ENCODE peak calls at places on chromosomes 16 and 17, in six cellular contexts. O is NCI-H345, C is NCI-H460, P is endothelial cell, K is HL-60, H is SW 1271. D is an unnamed sample.

GRCh38 chr17:45316271-45317112 is at the start of gene MAP3K14:
- DNase-seq in O (peak), C (peak), P (peak), K (peak), H (no peak), D (no peak)

GRCh38 chr16:56777533-56777932 is 47.6 kb downstream of the NUP93 start:
- DNase-seq in O (no peak), C (no peak), P (no peak), K (no peak), H (no peak), D (no peak)

GRCh38 chr17:40548982-40549680 is 16.1 kb downstream of the CCR7 start:
- DNase-seq in O (peak), C (peak), P (no peak), K (no peak), H (no peak), D (peak)

GRCh38 chr16:71610936-71611871 is 14.8 kb upstream of the MARVELD3 start:
- DNase-seq in O (peak), C (peak), P (peak), K (peak), H (no peak), D (no peak)

GRCh38 chr17:14318109-14318905 is 17.4 kb downstream of the HS3ST3B1 start:
- DNase-seq in O (no peak), C (no peak), P (no peak), K (no peak), H (no peak), D (no peak)

GRCh38 chr16:55628306-55628968 is 27.4 kb upstream of the SLC6A2 start:
- DNase-seq in O (no peak), C (no peak), P (no peak), K (no peak), H (no peak), D (no peak)

GRCh38 chr16:66471264-66471663 is 44.2 kb downstream of the BEAN1 start:
- DNase-seq in O (no peak), C (no peak), P (no peak), K (no peak), H (no peak), D (no peak)

GRCh38 chr17:69141802-69142472 is at the start of gene ABCA6:
- DNase-seq in O (no peak), C (no peak), P (no peak), K (no peak), H (no peak), D (no peak)

GRCh38 chr17:16872836-16873653 is 98.9 kb downstream of the TNFRSF13B start:
- DNase-seq in O (peak), C (peak), P (peak), K (peak), H (no peak), D (no peak)

GRCh38 chr17:79862771-79863440 is 23.7 kb upstream of the CBX4 start:
- DNase-seq in O (no peak), C (no peak), P (no peak), K (no peak), H (no peak), D (no peak)

GRCh38 chr17:3739422-3740124 is 15.9 kb downstream of the HASPIN start:
- DNase-seq in O (no peak), C (no peak), P (no peak), K (no peak), H (no peak), D (no peak)

GRCh38 chr17:78421534-78422266 is 43.3 kb downstream of the PGS1 start:
- DNase-seq in O (peak), C (peak), P (peak), K (peak), H (no peak), D (no peak)

GRCh38 chr16:85767569-85767968 is 16.7 kb upstream of the C16orf74 start:
- DNase-seq in O (no peak), C (peak), P (no peak), K (no peak), H (peak), D (no peak)

GRCh38 chr17:40499551-40500189 is 1.8 kb downstream of the TNS4 start:
- DNase-seq in O (peak), C (peak), P (peak), K (no peak), H (no peak), D (no peak)

GRCh38 chr16:67241008-67241900 is 6.0 kb downstream of the FHOD1 start:
- DNase-seq in O (no peak), C (peak), P (no peak), K (no peak), H (peak), D (peak)

GRCh38 chr16:89168381-89169189 is 3.0 kb upstream of the CDH15 start:
- DNase-seq in O (no peak), C (no peak), P (no peak), K (no peak), H (no peak), D (no peak)

GRCh38 chr17:34527908-34528470 is 51.4 kb upstream of the TMEM132E start:
- DNase-seq in O (no peak), C (no peak), P (peak), K (no peak), H (no peak), D (no peak)

GRCh38 chr17:44979426-44980273 is 11.5 kb upstream of the C1QL1 start:
- DNase-seq in O (no peak), C (no peak), P (no peak), K (no peak), H (no peak), D (no peak)

GRCh38 chr17:28896884-28897768 is at the start of gene FLOT2:
- DNase-seq in O (peak), C (peak), P (peak), K (peak), H (no peak), D (no peak)

GRCh38 chr16:81333356-81333755 is 18.6 kb downstream of the GAN start:
- DNase-seq in O (no peak), C (no peak), P (no peak), K (no peak), H (no peak), D (no peak)

GRCh38 chr17:44502598-44503079 is 567 bp downstream of the GPATCH8 start:
- DNase-seq in O (peak), C (no peak), P (no peak), K (no peak), H (no peak), D (no peak)

GRCh38 chr16:78742501-78743283 is 643.2 kb downstream of the WWOX start:
- DNase-seq in O (no peak), C (no peak), P (no peak), K (no peak), H (no peak), D (no peak)

GRCh38 chr16:67514382-67514828 is 14.2 kb upstream of the RIPOR1 start:
- DNase-seq in O (peak), C (peak), P (peak), K (peak), H (peak), D (peak)

GRCh38 chr16:27906883-27907282 is 156.6 kb downstream of the GSG1L start:
- DNase-seq in O (no peak), C (no peak), P (no peak), K (no peak), H (no peak), D (no peak)

GRCh38 chr16:2717360-2718263 is 2.4 kb downstream of the PRSS27 start:
- DNase-seq in O (no peak), C (no peak), P (no peak), K (no peak), H (no peak), D (no peak)

GRCh38 chr17:12983986-12984932 is 33.6 kb downstream of the ELAC2 start:
- DNase-seq in O (no peak), C (no peak), P (no peak), K (no peak), H (no peak), D (peak)

GRCh38 chr17:72334205-72334604 is 213.4 kb downstream of the SOX9 start:
- DNase-seq in O (no peak), C (no peak), P (no peak), K (no peak), H (no peak), D (no peak)

GRCh38 chr16:73997340-73997711 is 299.3 kb upstream of the PSMD7 start:
- DNase-seq in O (no peak), C (no peak), P (no peak), K (no peak), H (no peak), D (no peak)

GRCh38 chr16:74500907-74501306 is 79.6 kb upstream of the CLEC18B start:
- DNase-seq in O (no peak), C (no peak), P (no peak), K (no peak), H (no peak), D (no peak)

GRCh38 chr17:2912754-2913153 is 116.5 kb downstream of the RAP1GAP2 start:
- DNase-seq in O (no peak), C (no peak), P (no peak), K (no peak), H (no peak), D (no peak)

D was measured in GOT3.